ENCODE peak calls at places on chromosomes 6 and 20, in four cellular contexts. W is Caki2, F is nephron progenitor cell, R is hypothalamus. D is an unnamed sample.

GRCh38 chr20:41692479-41693135 is 74.4 kb upstream of the CHD6 start:
- DNase-seq in W (peak), F (peak), R (peak), D (peak)

GRCh38 chr20:58850693-58851174 is at the start of gene GNAS-AS1:
- DNase-seq in W (peak), F (peak), R (peak), D (peak)

GRCh38 chr6:152091851-152092341 is 284.4 kb downstream of the ESR1 start:
- DNase-seq in W (no peak), F (no peak), R (no peak), D (no peak)

GRCh38 chr6:141470810-141471209 is 661.9 kb upstream of the GJE1 start:
- DNase-seq in W (no peak), F (no peak), R (no peak), D (no peak)

GRCh38 chr6:116190550-116190949 is 63.3 kb downstream of the TSPYL4 start:
- DNase-seq in W (no peak), F (no peak), R (no peak), D (no peak)

GRCh38 chr6:51856508-51856907 is 230.9 kb downstream of the PKHD1 start:
- DNase-seq in W (no peak), F (no peak), R (no peak), D (no peak)

GRCh38 chr6:6916598-6916997 is 191.2 kb upstream of the RREB1 start:
- DNase-seq in W (no peak), F (no peak), R (no peak), D (no peak)

GRCh38 chr20:49483706-49484101 is 1.2 kb upstream of the KCNB1 start:
- DNase-seq in W (no peak), F (peak), R (no peak), D (peak)

GRCh38 chr6:109055771-109056235 is 38.8 kb downstream of the SESN1 start:
- DNase-seq in W (no peak), F (no peak), R (no peak), D (no peak)

GRCh38 chr6:21949211-21949801 is 347.5 kb downstream of the PRL start:
- DNase-seq in W (peak), F (no peak), R (no peak), D (no peak)

GRCh38 chr6:107572886-107573285 is 83.0 kb downstream of the SOBP start:
- DNase-seq in W (no peak), F (no peak), R (no peak), D (no peak)

GRCh38 chr6:80641591-80641990 is 535.1 kb downstream of the BCKDHB start:
- DNase-seq in W (no peak), F (no peak), R (no peak), D (no peak)

GRCh38 chr20:62543470-62544302 is 67.9 kb upstream of the GATA5 start:
- DNase-seq in W (no peak), F (peak), R (no peak), D (no peak)